ENCODE peak calls at places on chromosomes 13 and 19, in ten cellular contexts. D is fibroblast of the conjunctiva; N is CD8-positive, alpha-beta T cell; Y is activated T-cell treated with anti-CD3 and anti-CD28 coated beads, Interleukin-2, amount 50 U/mL, for 72 hours; K is cerebellum; A is naive thymus-derived CD8-positive, alpha-beta T cell; I is NCI-H1105 treated with DMSO at 0.1 percent for 48 hours; Z is T-helper 2 cell treated with Interferon-gamma antibody and Interleukin-4, amounts not matched to agents 5 μg/mL and 100 μg/mL, for 36 hours; J is right cardiac atrium; C is cardiac fibroblast. L is an unnamed sample.

GRCh38 chr13:97429681-97430081 is 4.3 kb upstream of the RAP2A start:
- DNase-seq in J (no peak), K (peak), Y (no peak), A (no peak), Z (no peak), I (no peak), N (no peak), C (peak), D (peak), L (no peak)

GRCh38 chr19:19642506-19643157 is 825 bp downstream of the GMIP start:
- DNase-seq in K (no peak), N (no peak), J (no peak), I (peak), Z (peak), A (no peak), D (no peak), Y (peak), C (peak), L (peak)

GRCh38 chr19:16096281-16096855 is 15.3 kb upstream of the RAB8A start:
- DNase-seq in Y (no peak), J (no peak), I (no peak), N (no peak), C (peak), D (no peak), Z (no peak), K (no peak), A (no peak), L (no peak)

GRCh38 chr19:41219924-41220567 is 1.0 kb downstream of the AXL start:
- DNase-seq in A (no peak), N (no peak), Z (no peak), C (peak), D (peak), J (peak), K (no peak), Y (no peak), I (no peak), L (no peak)

GRCh38 chr19:16342002-16342715 is 17.5 kb downstream of the KLF2 start:
- DNase-seq in C (no peak), N (no peak), Y (peak), K (no peak), D (no peak), I (no peak), Z (peak), A (peak), J (peak), L (peak)

GRCh38 chr13:51397262-51397933 is 55.4 kb downstream of the INTS6 start:
- DNase-seq in K (peak), I (no peak), D (peak), J (no peak), A (no peak), Y (no peak), Z (no peak), C (peak), N (no peak), L (no peak)

GRCh38 chr19:35204799-35205732 is 23.5 kb downstream of the FAM187B start:
- DNase-seq in N (no peak), D (no peak), Y (peak), K (no peak), I (no peak), A (no peak), Z (peak), J (no peak), C (no peak), L (peak)

GRCh38 chr13:39676315-39676876 is 20.9 kb downstream of the COG6 start:
- DNase-seq in J (no peak), C (peak), A (no peak), K (peak), I (peak), Z (no peak), Y (no peak), N (no peak), D (peak), L (no peak)

GRCh38 chr19:51712461-51713081 is 11.2 kb downstream of the HAS1 start:
- DNase-seq in K (no peak), I (peak), Y (no peak), J (no peak), A (no peak), N (no peak), C (peak), D (no peak), Z (no peak), L (peak)

GRCh38 chr19:45352914-45353796 is 12.6 kb downstream of the KLC3 start:
- DNase-seq in N (no peak), Y (no peak), Z (no peak), C (no peak), A (no peak), I (no peak), D (no peak), J (no peak), K (no peak), L (no peak)

GRCh38 chr19:1241417-1242095 is at the start of gene ATP5F1D:
- DNase-seq in Z (peak), K (peak), J (peak), N (peak), Y (peak), I (peak), D (peak), A (peak), C (peak), L (peak)

GRCh38 chr19:1936430-1936829 is 4.5 kb upstream of the CSNK1G2 start:
- DNase-seq in N (no peak), C (no peak), D (no peak), Y (no peak), J (no peak), K (no peak), A (no peak), I (no peak), Z (no peak), L (no peak)

GRCh38 chr13:28049215-28049614 is 51.2 kb downstream of the FLT3 start:
- DNase-seq in I (no peak), Y (no peak), J (no peak), N (no peak), A (no peak), Z (no peak), C (no peak), K (no peak), D (no peak), L (no peak)

GRCh38 chr19:1608414-1609391 is 3.4 kb upstream of the UQCR11 start:
- DNase-seq in K (no peak), Z (no peak), J (no peak), C (no peak), A (no peak), N (peak), I (no peak), Y (no peak), D (no peak), L (no peak)

GRCh38 chr13:21402586-21403307 is 56.4 kb downstream of the ZDHHC20 start:
- DNase-seq in D (peak), I (no peak), C (peak), Y (no peak), K (no peak), N (no peak), Z (no peak), J (no peak), A (no peak), L (no peak)

GRCh38 chr13:108408670-108409069 is 139.2 kb downstream of the TNFSF13B start:
- DNase-seq in Y (no peak), C (no peak), K (no peak), Z (no peak), A (no peak), I (no peak), N (no peak), J (no peak), D (no peak), L (no peak)

GRCh38 chr13:113932060-113932459 is 41.8 kb downstream of the C13orf46 start:
- DNase-seq in A (no peak), N (no peak), Z (no peak), K (no peak), Y (no peak), C (no peak), D (no peak), I (no peak), J (no peak), L (no peak)

GRCh38 chr13:97653741-97654140 is 219.8 kb downstream of the RAP2A start:
- DNase-seq in Z (no peak), J (no peak), A (no peak), C (no peak), I (no peak), K (no peak), Y (no peak), N (no peak), D (peak), L (no peak)

GRCh38 chr19:35208121-35208520 is 20.4 kb downstream of the FAM187B start:
- DNase-seq in N (no peak), C (no peak), I (no peak), A (no peak), J (no peak), D (no peak), Y (no peak), K (no peak), Z (no peak), L (no peak)

GRCh38 chr13:34028496-34029442 is 210.8 kb downstream of the RFC3 start:
- DNase-seq in Y (no peak), I (no peak), K (no peak), A (no peak), Z (no peak), N (no peak), J (no peak), D (no peak), C (no peak), L (no peak)

GRCh38 chr13:49858183-49858856 is 65.8 kb upstream of the KPNA3 start:
- DNase-seq in A (no peak), C (peak), D (peak), N (no peak), J (no peak), Y (no peak), I (no peak), Z (no peak), K (no peak), L (no peak)

GRCh38 chr19:29524201-29524911 is 1.4 kb upstream of the VSTM2B start:
- DNase-seq in Z (no peak), K (peak), A (no peak), N (no peak), C (no peak), Y (no peak), J (no peak), D (no peak), I (peak), L (no peak)

GRCh38 chr19:51256053-51256682 is 5.3 kb downstream of the SIGLECL1 start:
- DNase-seq in K (no peak), C (no peak), Y (no peak), Z (peak), D (no peak), N (no peak), J (no peak), A (no peak), I (no peak), L (no peak)

GRCh38 chr13:52903320-52903719 is 54.9 kb upstream of the PCDH8 start:
- DNase-seq in Z (no peak), C (no peak), I (no peak), J (no peak), N (no peak), A (no peak), D (no peak), K (no peak), Y (no peak), L (peak)

GRCh38 chr19:6568816-6569215 is 22.1 kb downstream of the CD70 start:
- DNase-seq in Z (no peak), C (no peak), Y (no peak), I (no peak), A (no peak), D (no peak), N (no peak), J (no peak), K (no peak), L (no peak)

GRCh38 chr13:69124996-69125395 is 982.6 kb upstream of the ATXN8OS start:
- DNase-seq in C (no peak), N (no peak), D (no peak), I (no peak), K (no peak), A (no peak), Z (no peak), J (no peak), Y (no peak), L (no peak)

GRCh38 chr19:1540353-1540925 is 16.6 kb downstream of the PLK5 start:
- DNase-seq in D (no peak), I (no peak), Z (no peak), Y (no peak), C (no peak), A (no peak), J (no peak), K (peak), N (no peak), L (no peak)

GRCh38 chr13:26541041-26541440 is 16.4 kb upstream of the WASF3 start:
- DNase-seq in C (no peak), I (no peak), A (no peak), K (peak), N (no peak), D (no peak), Z (no peak), Y (no peak), J (no peak), L (no peak)

GRCh38 chr13:55244991-55245644 is 1895.6 kb upstream of the PRR20A start:
- DNase-seq in J (no peak), A (no peak), I (peak), D (no peak), K (no peak), C (peak), Y (no peak), Z (no peak), N (no peak), L (no peak)

GRCh38 chr13:57740719-57741118 is 109.2 kb downstream of the PCDH17 start:
- DNase-seq in J (peak), Z (no peak), Y (no peak), I (peak), D (no peak), N (no peak), A (no peak), K (peak), C (peak), L (no peak)

GRCh38 chr19:36838784-36839324 is 667 bp upstream of the ZNF790 start:
- DNase-seq in Y (no peak), N (no peak), C (no peak), K (no peak), Z (no peak), A (no peak), D (no peak), I (no peak), J (no peak), L (no peak)

L was measured in GM13976.